ENCODE peak calls at places on chromosome 14, in eight cellular contexts. One of them, this sample, is unnamed. For H3K27me3, the result is how much of the 10 kb centered on the place peaks cover.

GRCh38 chr14:44847910-44848309 is 113.8 kb downstream of the KLHL28 start:
- DNase-seq in adipocyte: no peak
- DNase-seq in psoas muscle: no peak
- DNase-seq in aorta: no peak
- DNase-seq in A673: no peak
- DNase-seq in fibroblast of lung: peak
- DNase-seq in mammary epithelial cell: peak
- DNase-seq in body of pancreas: no peak
- DNase-seq in this sample: no peak

GRCh38 chr14:69664190-69664742 is 52.9 kb downstream of the SUSD6 start:
- DNase-seq in adipocyte: no peak
- DNase-seq in psoas muscle: no peak
- DNase-seq in aorta: no peak
- DNase-seq in A673: no peak
- DNase-seq in fibroblast of lung: no peak
- DNase-seq in mammary epithelial cell: no peak
- DNase-seq in body of pancreas: no peak
- DNase-seq in this sample: no peak

GRCh38 chr14:104887623-104888488 is 22.8 kb downstream of the CEP170B start:
- DNase-seq in adipocyte: no peak
- DNase-seq in psoas muscle: peak
- DNase-seq in aorta: peak
- DNase-seq in A673: no peak
- DNase-seq in fibroblast of lung: no peak
- DNase-seq in mammary epithelial cell: no peak
- DNase-seq in body of pancreas: peak
- DNase-seq in this sample: peak

GRCh38 chr14:85539510-85539909 is 9.6 kb downstream of the FLRT2 start:
- DNase-seq in adipocyte: no peak
- DNase-seq in psoas muscle: no peak
- DNase-seq in aorta: no peak
- DNase-seq in A673: no peak
- DNase-seq in fibroblast of lung: no peak
- DNase-seq in mammary epithelial cell: no peak
- DNase-seq in body of pancreas: no peak
- DNase-seq in this sample: no peak

GRCh38 chr14:30573203-30573814 is 14.4 kb downstream of the G2E3 start:
- DNase-seq in adipocyte: no peak
- DNase-seq in psoas muscle: no peak
- DNase-seq in aorta: no peak
- DNase-seq in A673: no peak
- DNase-seq in fibroblast of lung: peak
- DNase-seq in mammary epithelial cell: peak
- DNase-seq in body of pancreas: no peak
- DNase-seq in this sample: no peak

GRCh38 chr14:100037351-100037750 is 27.9 kb upstream of the EVL start:
- DNase-seq in adipocyte: peak
- DNase-seq in psoas muscle: no peak
- DNase-seq in aorta: no peak
- DNase-seq in A673: peak
- DNase-seq in fibroblast of lung: peak
- DNase-seq in mammary epithelial cell: no peak
- DNase-seq in body of pancreas: peak
- DNase-seq in this sample: no peak

GRCh38 chr14:59481407-59482119 is 2.6 kb downstream of the L3HYPDH start:
- DNase-seq in adipocyte: peak
- DNase-seq in psoas muscle: no peak
- DNase-seq in aorta: no peak
- DNase-seq in A673: no peak
- DNase-seq in fibroblast of lung: peak
- DNase-seq in mammary epithelial cell: no peak
- DNase-seq in body of pancreas: no peak
- DNase-seq in this sample: no peak

GRCh38 chr14:89125216-89125615 is 291.8 kb downstream of the FOXN3 start:
- DNase-seq in adipocyte: no peak
- DNase-seq in psoas muscle: no peak
- DNase-seq in aorta: no peak
- DNase-seq in A673: no peak
- DNase-seq in fibroblast of lung: no peak
- DNase-seq in mammary epithelial cell: no peak
- DNase-seq in body of pancreas: no peak
- DNase-seq in this sample: no peak

GRCh38 chr14:24889843-24890242 is 160.1 kb downstream of the STXBP6 start:
- DNase-seq in adipocyte: no peak
- DNase-seq in psoas muscle: no peak
- DNase-seq in aorta: no peak
- DNase-seq in A673: no peak
- DNase-seq in fibroblast of lung: peak
- DNase-seq in mammary epithelial cell: peak
- DNase-seq in body of pancreas: no peak
- DNase-seq in this sample: no peak

GRCh38 chr14:78324353-78324752 is 154.2 kb downstream of the NRXN3 start:
- DNase-seq in adipocyte: no peak
- DNase-seq in psoas muscle: no peak
- DNase-seq in aorta: no peak
- DNase-seq in A673: no peak
- DNase-seq in fibroblast of lung: no peak
- DNase-seq in mammary epithelial cell: peak
- DNase-seq in body of pancreas: no peak
- DNase-seq in this sample: no peak

GRCh38 chr14:91872011-91872476 is 4.7 kb upstream of the TC2N start:
- DNase-seq in adipocyte: no peak
- DNase-seq in psoas muscle: no peak
- DNase-seq in aorta: no peak
- DNase-seq in A673: no peak
- DNase-seq in fibroblast of lung: no peak
- DNase-seq in mammary epithelial cell: no peak
- DNase-seq in body of pancreas: peak
- DNase-seq in this sample: no peak

GRCh38 chr14:63752449-63753169 is 24.7 kb upstream of the SGPP1 start:
- DNase-seq in adipocyte: peak
- DNase-seq in psoas muscle: no peak
- DNase-seq in aorta: no peak
- DNase-seq in A673: no peak
- DNase-seq in fibroblast of lung: peak
- DNase-seq in mammary epithelial cell: peak
- DNase-seq in body of pancreas: peak
- DNase-seq in this sample: no peak

GRCh38 chr14:73865536-73866113 is 14.0 kb downstream of the PTGR2 start:
- DNase-seq in adipocyte: no peak
- DNase-seq in psoas muscle: no peak
- DNase-seq in aorta: no peak
- DNase-seq in A673: no peak
- DNase-seq in fibroblast of lung: no peak
- DNase-seq in mammary epithelial cell: no peak
- DNase-seq in body of pancreas: no peak
- DNase-seq in this sample: no peak

GRCh38 chr14:96272777-96273471 is 16.9 kb downstream of the BDKRB1 start:
- DNase-seq in adipocyte: no peak
- DNase-seq in psoas muscle: no peak
- DNase-seq in aorta: no peak
- DNase-seq in A673: no peak
- DNase-seq in fibroblast of lung: peak
- DNase-seq in mammary epithelial cell: peak
- DNase-seq in body of pancreas: peak
- DNase-seq in this sample: no peak

GRCh38 chr14:39417014-39417413 is 15.2 kb downstream of the FBXO33 start:
- DNase-seq in adipocyte: no peak
- DNase-seq in psoas muscle: no peak
- DNase-seq in aorta: no peak
- DNase-seq in A673: peak
- DNase-seq in fibroblast of lung: peak
- DNase-seq in mammary epithelial cell: peak
- DNase-seq in body of pancreas: no peak
- DNase-seq in this sample: no peak

GRCh38 chr14:64721391-64721791 is 17.2 kb downstream of the PLEKHG3 start:
- DNase-seq in adipocyte: peak
- DNase-seq in psoas muscle: peak
- DNase-seq in aorta: peak
- DNase-seq in A673: peak
- DNase-seq in fibroblast of lung: peak
- DNase-seq in mammary epithelial cell: peak
- DNase-seq in body of pancreas: peak
- DNase-seq in this sample: peak

GRCh38 chr14:45810152-45810872 is 557.3 kb upstream of the MIS18BP1 start:
- DNase-seq in adipocyte: no peak
- DNase-seq in psoas muscle: no peak
- DNase-seq in aorta: no peak
- DNase-seq in A673: peak
- DNase-seq in fibroblast of lung: no peak
- DNase-seq in mammary epithelial cell: no peak
- DNase-seq in body of pancreas: no peak
- DNase-seq in this sample: no peak

GRCh38 chr14:96040836-96041371 is 1.7 kb downstream of the C14orf132 start:
- DNase-seq in adipocyte: peak
- DNase-seq in psoas muscle: no peak
- DNase-seq in aorta: no peak
- DNase-seq in A673: no peak
- DNase-seq in fibroblast of lung: peak
- DNase-seq in mammary epithelial cell: no peak
- DNase-seq in body of pancreas: no peak
- DNase-seq in this sample: no peak

GRCh38 chr14:96637521-96637920 is 135.3 kb downstream of the PAPOLA start:
- DNase-seq in adipocyte: no peak
- DNase-seq in psoas muscle: no peak
- DNase-seq in aorta: no peak
- DNase-seq in A673: no peak
- DNase-seq in fibroblast of lung: no peak
- DNase-seq in mammary epithelial cell: no peak
- DNase-seq in body of pancreas: no peak
- DNase-seq in this sample: no peak

GRCh38 chr14:94213021-94213420 is 38.9 kb downstream of the PPP4R4 start:
- DNase-seq in adipocyte: peak
- DNase-seq in psoas muscle: no peak
- DNase-seq in aorta: no peak
- DNase-seq in A673: peak
- DNase-seq in fibroblast of lung: peak
- DNase-seq in mammary epithelial cell: peak
- DNase-seq in body of pancreas: no peak
- DNase-seq in this sample: no peak

GRCh38 chr14:101077511-101078074 is 174.1 kb upstream of the RTL1 start:
- DNase-seq in adipocyte: peak
- DNase-seq in psoas muscle: no peak
- DNase-seq in aorta: peak
- DNase-seq in A673: peak
- DNase-seq in fibroblast of lung: peak
- DNase-seq in mammary epithelial cell: no peak
- DNase-seq in body of pancreas: no peak
- DNase-seq in this sample: no peak

GRCh38 chr14:94445003-94445402 is 7.6 kb downstream of the SERPINA11 start:
- DNase-seq in adipocyte: no peak
- DNase-seq in psoas muscle: no peak
- DNase-seq in aorta: no peak
- DNase-seq in A673: no peak
- DNase-seq in fibroblast of lung: no peak
- DNase-seq in mammary epithelial cell: no peak
- DNase-seq in body of pancreas: no peak
- DNase-seq in this sample: no peak

GRCh38 chr14:99177876-99178630 is 93.9 kb downstream of the BCL11B start:
- DNase-seq in adipocyte: no peak
- DNase-seq in psoas muscle: no peak
- DNase-seq in aorta: no peak
- DNase-seq in A673: no peak
- DNase-seq in fibroblast of lung: no peak
- DNase-seq in mammary epithelial cell: no peak
- DNase-seq in body of pancreas: no peak
- DNase-seq in this sample: no peak

GRCh38 chr14:31476131-31476917 is 11.5 kb downstream of the GPR33 start:
- DNase-seq in adipocyte: peak
- DNase-seq in psoas muscle: no peak
- DNase-seq in aorta: no peak
- DNase-seq in A673: no peak
- DNase-seq in fibroblast of lung: no peak
- DNase-seq in mammary epithelial cell: no peak
- DNase-seq in body of pancreas: no peak
- DNase-seq in this sample: no peak

GRCh38 chr14:21534576-21534975 is 8.4 kb upstream of the SALL2 start:
- DNase-seq in adipocyte: no peak
- DNase-seq in psoas muscle: no peak
- DNase-seq in aorta: no peak
- DNase-seq in A673: peak
- DNase-seq in fibroblast of lung: no peak
- DNase-seq in mammary epithelial cell: no peak
- DNase-seq in body of pancreas: no peak
- DNase-seq in this sample: no peak
- H3K27me3 ChIP-seq in adipocyte: half or more
- H3K27me3 ChIP-seq in psoas muscle: under half
- H3K27me3 ChIP-seq in aorta: under half
- H3K27me3 ChIP-seq in A673: under half
- H3K27me3 ChIP-seq in fibroblast of lung: under half
- H3K27me3 ChIP-seq in mammary epithelial cell: under half
- H3K27me3 ChIP-seq in body of pancreas: under half
- H3K27me3 ChIP-seq in this sample: under half

GRCh38 chr14:76922599-76922998 is 96.4 kb downstream of the LRRC74A start:
- DNase-seq in adipocyte: no peak
- DNase-seq in psoas muscle: no peak
- DNase-seq in aorta: no peak
- DNase-seq in A673: peak
- DNase-seq in fibroblast of lung: peak
- DNase-seq in mammary epithelial cell: no peak
- DNase-seq in body of pancreas: no peak
- DNase-seq in this sample: no peak
- H3K4me3 ChIP-seq in adipocyte: no peak
- H3K4me3 ChIP-seq in psoas muscle: no peak
- H3K4me3 ChIP-seq in aorta: no peak
- H3K4me3 ChIP-seq in A673: no peak
- H3K4me3 ChIP-seq in fibroblast of lung: no peak
- H3K4me3 ChIP-seq in mammary epithelial cell: no peak
- H3K4me3 ChIP-seq in body of pancreas: no peak
- H3K4me3 ChIP-seq in this sample: no peak

DNA sequence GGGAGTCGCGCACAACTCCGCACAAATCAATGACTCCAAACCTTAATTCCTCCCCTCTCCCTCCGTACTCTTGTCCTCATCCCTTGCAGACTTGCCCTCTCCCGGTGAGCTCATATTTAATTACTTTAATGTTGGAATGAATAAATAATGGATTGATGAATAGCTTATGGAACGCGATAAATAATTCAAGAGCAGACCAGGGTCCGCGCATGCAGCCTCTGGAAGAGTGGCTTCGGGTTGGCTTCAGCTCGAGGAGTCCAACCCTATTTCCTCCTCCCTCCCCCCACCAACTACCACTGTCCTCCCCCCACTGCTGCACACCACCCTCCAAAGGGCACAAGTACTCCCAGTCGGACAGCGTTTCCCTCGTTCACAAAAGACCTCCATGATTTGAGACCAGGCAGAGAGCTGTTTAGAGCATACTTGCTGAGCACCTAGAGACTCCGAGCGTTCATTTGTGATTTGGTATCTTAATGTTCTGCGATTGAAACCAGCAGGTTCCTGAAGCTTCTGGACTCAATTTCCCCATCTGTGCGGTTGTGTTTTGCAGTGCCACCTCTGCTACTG is 621 bp upstream of the SIX1 start:
- DNase-seq in adipocyte: peak
- DNase-seq in psoas muscle: no peak
- DNase-seq in aorta: no peak
- DNase-seq in A673: peak
- DNase-seq in fibroblast of lung: no peak
- DNase-seq in mammary epithelial cell: peak
- DNase-seq in body of pancreas: no peak
- DNase-seq in this sample: no peak
- H3K27me3 ChIP-seq in adipocyte: under half
- H3K27me3 ChIP-seq in psoas muscle: under half
- H3K27me3 ChIP-seq in aorta: under half
- H3K27me3 ChIP-seq in A673: under half
- H3K27me3 ChIP-seq in fibroblast of lung: half or more
- H3K27me3 ChIP-seq in mammary epithelial cell: under half
- H3K27me3 ChIP-seq in body of pancreas: half or more
- H3K27me3 ChIP-seq in this sample: half or more

GRCh38 chr14:75069021-75069810 is at the start of gene ZC2HC1C:
- DNase-seq in adipocyte: peak
- DNase-seq in psoas muscle: peak
- DNase-seq in aorta: peak
- DNase-seq in A673: peak
- DNase-seq in fibroblast of lung: peak
- DNase-seq in mammary epithelial cell: peak
- DNase-seq in body of pancreas: peak
- DNase-seq in this sample: peak
- H3K4me3 ChIP-seq in adipocyte: peak
- H3K4me3 ChIP-seq in psoas muscle: peak
- H3K4me3 ChIP-seq in aorta: peak
- H3K4me3 ChIP-seq in A673: peak
- H3K4me3 ChIP-seq in fibroblast of lung: peak
- H3K4me3 ChIP-seq in mammary epithelial cell: peak
- H3K4me3 ChIP-seq in body of pancreas: peak
- H3K4me3 ChIP-seq in this sample: peak